ENCODE peak calls at places on chromosomes 12 and 14, in four cellular contexts. J, Y, O and U are unnamed samples. For H3K9me3, the result is how much of the 10 kb centered on the place peaks cover.

GRCh38 chr12:54030889-54031860 is 1.7 kb upstream of the HOXC5 start:
- DNase-seq in J (no peak), Y (no peak), O (no peak), U (no peak)

GRCh38 chr12:597926-598568 is 65.2 kb downstream of the NINJ2 start:
- DNase-seq in J (no peak), Y (no peak), O (no peak), U (no peak)

GRCh38 chr12:54033106-54033979 is 493 bp downstream of the HOXC5 start:
- DNase-seq in J (no peak), Y (no peak), O (no peak), U (peak)

GRCh38 chr12:1566449-1567135 is 27.8 kb downstream of the FBXL14 start:
- DNase-seq in J (no peak), Y (no peak), O (no peak), U (no peak)

GRCh38 chr14:90281766-90282165 is 25.4 kb downstream of the PSMC1 start:
- DNase-seq in J (no peak), Y (no peak), O (no peak), U (no peak)

GRCh38 chr12:49983892-49984291 is 11.1 kb downstream of the AQP6 start:
- DNase-seq in J (no peak), Y (no peak), O (no peak), U (peak)

GRCh38 chr12:124398578-124399227 is 103.8 kb downstream of the RFLNA start:
- DNase-seq in J (peak), Y (no peak), O (peak), U (no peak)

GRCh38 chr14:37116933-37117844 is 55.2 kb downstream of the SLC25A21 start:
- DNase-seq in J (no peak), Y (no peak), O (no peak), U (no peak)

GRCh38 chr12:25730489-25731349 is 177.6 kb upstream of the LMNTD1 start:
- DNase-seq in J (no peak), Y (no peak), O (no peak), U (no peak)

GRCh38 chr12:48061943-48062719 is 43.7 kb downstream of the SENP1 start:
- DNase-seq in J (no peak), Y (no peak), O (no peak), U (no peak)

GRCh38 chr14:60051690-60052324 is 39.9 kb upstream of the PCNX4 start:
- DNase-seq in J (no peak), Y (no peak), O (no peak), U (no peak)

GRCh38 chr12:22551624-22552023 is 7.3 kb upstream of the C2CD5 start:
- DNase-seq in J (no peak), Y (no peak), O (no peak), U (no peak)

GRCh38 chr14:79473676-79474075 is 737.6 kb downstream of the DIO2 start:
- DNase-seq in J (no peak), Y (no peak), O (no peak), U (no peak)

GRCh38 chr12:76312314-76312713 is 35.9 kb downstream of the BBS10 start:
- DNase-seq in J (no peak), Y (no peak), O (no peak), U (no peak)

GRCh38 chr12:14769837-14770494 is 33.3 kb downstream of the WBP11 start:
- DNase-seq in J (peak), Y (peak), O (peak), U (peak)

GRCh38 chr12:69027411-69027811 is 94.4 kb upstream of the CPM start:
- DNase-seq in J (no peak), Y (no peak), O (no peak), U (no peak)

GRCh38 chr12:95416111-95416636 is 57.8 kb upstream of the METAP2 start:
- DNase-seq in J (no peak), Y (no peak), O (no peak), U (no peak)

GRCh38 chr12:88816201-88816600 is 235.9 kb upstream of the KITLG start:
- DNase-seq in J (no peak), Y (no peak), O (no peak), U (no peak)

GRCh38 chr14:101709533-101709881 is 52.0 kb upstream of the PPP2R5C start:
- DNase-seq in J (no peak), Y (no peak), O (no peak), U (no peak)

GRCh38 chr12:79689041-79689476 is 1.7 kb downstream of the PAWR start:
- DNase-seq in J (no peak), Y (no peak), O (no peak), U (no peak)

GRCh38 chr14:96151242-96151641 is 53.4 kb upstream of the BDKRB2 start:
- DNase-seq in J (no peak), Y (no peak), O (no peak), U (no peak)

GRCh38 chr14:51400142-51400541 is 160.1 kb downstream of the TMX1 start:
- DNase-seq in J (no peak), Y (no peak), O (no peak), U (no peak)

GRCh38 chr12:120321382-120322202 is 6.0 kb downstream of the PLA2G1B start:
- DNase-seq in J (peak), Y (no peak), O (no peak), U (no peak)

GRCh38 chr14:102502571-102502970 is 7.0 kb downstream of the ANKRD9 start:
- DNase-seq in J (no peak), Y (no peak), O (no peak), U (no peak)

GRCh38 chr14:67579636-67580035 is 20.4 kb downstream of the PIGH start:
- DNase-seq in J (no peak), Y (no peak), O (no peak), U (no peak)

GRCh38 chr12:66269757-66270383 is 32.4 kb upstream of the HELB start:
- DNase-seq in J (no peak), Y (no peak), O (no peak), U (no peak)

GRCh38 chr12:14471497-14471896 is 96.2 kb downstream of the PLBD1 start:
- DNase-seq in J (no peak), Y (no peak), O (no peak), U (no peak)

GRCh38 chr12:26125451-26126339 is 858 bp upstream of the BHLHE41 start:
- DNase-seq in J (peak), Y (peak), O (peak), U (peak)

GRCh38 chr12:26119391-26119981 is 5.4 kb downstream of the BHLHE41 start:
- DNase-seq in J (no peak), Y (no peak), O (no peak), U (no peak)

GRCh38 chr14:96627811-96628775 is 125.9 kb downstream of the PAPOLA start:
- DNase-seq in J (no peak), Y (no peak), O (no peak), U (no peak)

GRCh38 chr12:115771065-115771464 is 506.4 kb downstream of the MED13L start:
- DNase-seq in J (no peak), Y (no peak), O (no peak), U (no peak)

DNA sequence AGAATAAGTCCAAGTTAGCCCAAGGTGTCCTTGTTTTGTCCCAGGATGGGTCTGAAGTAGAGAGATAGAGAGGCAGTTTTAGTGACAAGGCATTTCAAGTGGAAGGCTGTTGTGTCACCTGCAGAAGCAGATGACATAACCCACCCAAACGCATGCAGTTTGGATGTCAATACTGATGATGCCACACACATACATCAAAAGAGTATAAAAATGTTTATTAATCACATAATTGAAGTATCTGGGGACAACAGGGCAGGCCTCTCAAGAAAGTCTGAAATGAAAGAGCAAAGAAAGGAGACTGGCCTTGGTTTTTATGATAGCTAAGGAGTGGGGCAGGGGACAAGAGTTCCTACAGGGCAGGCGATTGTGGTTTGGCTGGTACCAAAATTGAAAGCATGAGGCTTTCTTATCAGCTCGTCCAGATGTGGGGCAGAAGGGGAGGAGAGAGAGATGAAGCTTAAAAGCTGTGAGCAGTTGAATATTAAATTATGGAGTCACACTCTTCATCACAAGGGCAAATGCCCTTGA is 78.4 kb upstream of the TSPAN8 start:
- DNase-seq in J (no peak), Y (no peak), O (no peak), U (no peak)
- H3K9me3 ChIP-seq in J (under half), Y (under half), O (under half), U (under half)

GRCh38 chr14:56390859-56391258 is 188.7 kb upstream of the TMEM260 start:
- DNase-seq in J (no peak), Y (no peak), O (no peak), U (no peak)

GRCh38 chr14:56386024-56386423 is 193.6 kb upstream of the TMEM260 start:
- DNase-seq in J (no peak), Y (no peak), O (no peak), U (no peak)
- H3K9me3 ChIP-seq in J (under half), Y (under half), O (under half), U (under half)

GRCh38 chr14:92297818-92298595 is 25.0 kb upstream of the SLC24A4 start:
- DNase-seq in J (no peak), Y (no peak), O (no peak), U (no peak)

GRCh38 chr14:92288994-92289393 is 34.0 kb upstream of the SLC24A4 start:
- DNase-seq in J (no peak), Y (no peak), O (no peak), U (no peak)

DNA sequence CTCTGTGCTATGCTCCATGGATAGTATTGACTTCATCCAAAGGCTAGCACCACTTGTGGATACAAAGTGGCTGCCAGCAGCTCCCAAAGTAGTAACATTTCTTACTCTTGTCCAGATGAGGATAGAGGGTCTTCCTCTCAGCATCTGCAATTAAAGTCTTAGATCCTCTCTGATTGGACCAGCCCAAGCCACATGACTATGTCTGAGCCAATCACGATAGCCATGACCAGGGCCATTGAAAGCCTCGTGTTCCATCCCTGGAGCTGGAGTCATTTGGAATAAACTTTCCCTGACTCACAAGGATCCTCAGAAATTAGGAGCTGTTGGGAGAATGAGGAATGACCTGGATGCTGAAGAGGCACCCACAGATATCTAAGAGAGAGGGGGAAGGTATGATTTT is 28.5 kb upstream of the SLC24A4 start:
- DNase-seq in J (no peak), Y (no peak), O (no peak), U (no peak)
- H3K9me3 ChIP-seq in J (under half), Y (under half), O (under half), U (under half)

DNA sequence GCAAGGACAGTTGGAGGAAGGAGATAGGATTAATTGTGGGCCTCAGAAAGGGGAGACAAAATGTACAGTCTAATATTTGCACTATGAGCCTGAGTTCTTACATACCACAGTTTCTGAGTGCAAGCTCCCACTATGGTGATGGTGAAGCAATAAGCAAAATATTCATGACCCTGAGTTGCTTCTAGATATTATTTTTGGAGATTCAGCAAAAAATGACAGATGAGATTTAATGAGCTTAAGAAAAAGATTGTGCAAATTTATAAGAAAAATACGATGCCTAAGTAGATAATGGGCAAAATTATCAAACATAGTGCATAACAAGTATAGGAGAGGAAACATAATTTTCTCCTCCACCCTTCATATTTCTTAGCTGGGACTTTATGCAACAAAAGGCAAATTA is 66.9 kb downstream of the DHRS2 start:
- DNase-seq in J (no peak), Y (no peak), O (no peak), U (no peak)
- H3K9me3 ChIP-seq in J (under half), Y (under half), O (under half), U (under half)

DNA sequence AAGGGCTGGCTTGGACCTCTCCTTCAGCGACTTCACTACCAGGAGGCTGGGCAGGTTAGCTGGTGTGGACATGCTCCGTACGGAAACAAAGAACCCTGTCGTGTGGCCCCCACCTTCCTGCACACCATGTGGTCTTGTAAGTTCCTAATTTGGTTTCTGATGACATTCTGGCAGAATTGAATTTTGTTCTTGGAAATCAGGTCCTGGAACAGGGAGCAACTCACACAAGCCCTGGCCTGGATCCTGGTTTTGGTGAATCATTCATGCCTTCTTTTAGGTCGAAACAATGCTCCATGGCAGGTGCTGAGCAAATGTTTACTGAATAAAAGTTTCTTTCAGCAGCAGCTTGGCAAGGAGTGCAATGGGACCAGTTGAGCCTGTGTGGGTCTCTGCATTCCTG is 978.5 kb downstream of the BCL11B start:
- DNase-seq in J (no peak), Y (no peak), O (no peak), U (no peak)
- H3K9me3 ChIP-seq in J (under half), Y (under half), O (under half), U (under half)